ENCODE peak calls at places on chromosomes 16 and 17, in seven cellular contexts. One of them, this sample, is unnamed.

GRCh38 chr16:69938981-69939820 is 11.9 kb upstream of the CLEC18A start:
- DNase-seq in foreskin fibroblast: no peak
- DNase-seq in RWPE2: no peak
- DNase-seq in effector memory CD4-positive, alpha-beta T cell: no peak
- DNase-seq in ascending aorta: no peak
- DNase-seq in K562: no peak
- DNase-seq in right cardiac atrium: no peak
- DNase-seq in this sample: no peak

GRCh38 chr16:84518804-84519341 is 14.4 kb upstream of the MEAK7 start:
- DNase-seq in foreskin fibroblast: no peak
- DNase-seq in RWPE2: no peak
- DNase-seq in effector memory CD4-positive, alpha-beta T cell: peak; percentile 56
- DNase-seq in ascending aorta: no peak
- DNase-seq in K562: no peak
- DNase-seq in right cardiac atrium: no peak
- DNase-seq in this sample: no peak

GRCh38 chr17:43817826-43818225 is 15.1 kb downstream of the MPP3 start:
- DNase-seq in foreskin fibroblast: no peak
- DNase-seq in RWPE2: no peak
- DNase-seq in effector memory CD4-positive, alpha-beta T cell: no peak
- DNase-seq in ascending aorta: no peak
- DNase-seq in K562: no peak
- DNase-seq in right cardiac atrium: no peak
- DNase-seq in this sample: no peak

GRCh38 chr17:75173526-75173925 is 9.2 kb downstream of the SUMO2 start:
- DNase-seq in foreskin fibroblast: peak; percentile 31
- DNase-seq in RWPE2: peak; percentile 13
- DNase-seq in effector memory CD4-positive, alpha-beta T cell: no peak
- DNase-seq in ascending aorta: no peak
- DNase-seq in K562: no peak
- DNase-seq in right cardiac atrium: no peak
- DNase-seq in this sample: no peak

GRCh38 chr16:69328854-69329316 is 1.5 kb downstream of the PDF start:
- DNase-seq in foreskin fibroblast: peak; percentile 50
- DNase-seq in RWPE2: peak; percentile 45
- DNase-seq in effector memory CD4-positive, alpha-beta T cell: no peak
- DNase-seq in ascending aorta: no peak
- DNase-seq in K562: no peak
- DNase-seq in right cardiac atrium: no peak
- DNase-seq in this sample: peak; percentile 38

GRCh38 chr17:81983639-81984373 is 6.4 kb downstream of the ASPSCR1 start:
- DNase-seq in foreskin fibroblast: no peak
- DNase-seq in RWPE2: no peak
- DNase-seq in effector memory CD4-positive, alpha-beta T cell: no peak
- DNase-seq in ascending aorta: no peak
- DNase-seq in K562: no peak
- DNase-seq in right cardiac atrium: no peak
- DNase-seq in this sample: no peak

GRCh38 chr17:68468785-68469184 is 11.5 kb upstream of the WIPI1 start:
- DNase-seq in foreskin fibroblast: peak; percentile 66
- DNase-seq in RWPE2: no peak
- DNase-seq in effector memory CD4-positive, alpha-beta T cell: no peak
- DNase-seq in ascending aorta: no peak
- DNase-seq in K562: no peak
- DNase-seq in right cardiac atrium: no peak
- DNase-seq in this sample: peak; percentile 91

GRCh38 chr17:78899361-78900260 is 3.4 kb downstream of the CEP295NL start:
- DNase-seq in foreskin fibroblast: peak; percentile 34
- DNase-seq in RWPE2: no peak
- DNase-seq in effector memory CD4-positive, alpha-beta T cell: no peak
- DNase-seq in ascending aorta: no peak
- DNase-seq in K562: no peak
- DNase-seq in right cardiac atrium: peak; percentile 51
- DNase-seq in this sample: peak; percentile 61

GRCh38 chr16:19463468-19464315 is 46.0 kb downstream of the TMC5 start:
- DNase-seq in foreskin fibroblast: no peak
- DNase-seq in RWPE2: no peak
- DNase-seq in effector memory CD4-positive, alpha-beta T cell: no peak
- DNase-seq in ascending aorta: no peak
- DNase-seq in K562: no peak
- DNase-seq in right cardiac atrium: no peak
- DNase-seq in this sample: no peak

GRCh38 chr16:66878067-66878466 is 2.2 kb upstream of the PDP2 start:
- DNase-seq in foreskin fibroblast: peak; percentile 40
- DNase-seq in RWPE2: no peak
- DNase-seq in effector memory CD4-positive, alpha-beta T cell: no peak
- DNase-seq in ascending aorta: no peak
- DNase-seq in K562: no peak
- DNase-seq in right cardiac atrium: no peak
- DNase-seq in this sample: peak; percentile 44

GRCh38 chr16:4682084-4682581 is 11.2 kb upstream of the NUDT16L1 start:
- DNase-seq in foreskin fibroblast: no peak
- DNase-seq in RWPE2: no peak
- DNase-seq in effector memory CD4-positive, alpha-beta T cell: no peak
- DNase-seq in ascending aorta: no peak
- DNase-seq in K562: no peak
- DNase-seq in right cardiac atrium: no peak
- DNase-seq in this sample: no peak

GRCh38 chr16:49597796-49598195 is 224.2 kb downstream of the C16orf78 start:
- DNase-seq in foreskin fibroblast: no peak
- DNase-seq in RWPE2: no peak
- DNase-seq in effector memory CD4-positive, alpha-beta T cell: no peak
- DNase-seq in ascending aorta: no peak
- DNase-seq in K562: no peak
- DNase-seq in right cardiac atrium: no peak
- DNase-seq in this sample: no peak

GRCh38 chr16:31833047-31833446 is 40.6 kb upstream of the ZNF267 start:
- DNase-seq in foreskin fibroblast: no peak
- DNase-seq in RWPE2: no peak
- DNase-seq in effector memory CD4-positive, alpha-beta T cell: no peak
- DNase-seq in ascending aorta: no peak
- DNase-seq in K562: no peak
- DNase-seq in right cardiac atrium: no peak
- DNase-seq in this sample: no peak

GRCh38 chr16:20612551-20613470 is 36.6 kb upstream of the ACSM2B start:
- DNase-seq in foreskin fibroblast: no peak
- DNase-seq in RWPE2: no peak
- DNase-seq in effector memory CD4-positive, alpha-beta T cell: no peak
- DNase-seq in ascending aorta: peak; percentile 54
- DNase-seq in K562: no peak
- DNase-seq in right cardiac atrium: peak; percentile 84
- DNase-seq in this sample: no peak

GRCh38 chr16:30077656-30078055 is 1.9 kb downstream of the PPP4C start:
- DNase-seq in foreskin fibroblast: peak; percentile 69
- DNase-seq in RWPE2: no peak
- DNase-seq in effector memory CD4-positive, alpha-beta T cell: no peak
- DNase-seq in ascending aorta: no peak
- DNase-seq in K562: no peak
- DNase-seq in right cardiac atrium: no peak
- DNase-seq in this sample: no peak

GRCh38 chr16:48384305-48384981 is 770 bp downstream of the SIAH1 start:
- DNase-seq in foreskin fibroblast: peak; percentile 74
- DNase-seq in RWPE2: no peak
- DNase-seq in effector memory CD4-positive, alpha-beta T cell: peak; percentile 11
- DNase-seq in ascending aorta: no peak
- DNase-seq in K562: peak; percentile 61
- DNase-seq in right cardiac atrium: peak; percentile 65
- DNase-seq in this sample: peak; percentile 66

GRCh38 chr17:27343972-27344607 is 50.2 kb downstream of the WSB1 start:
- DNase-seq in foreskin fibroblast: no peak
- DNase-seq in RWPE2: no peak
- DNase-seq in effector memory CD4-positive, alpha-beta T cell: no peak
- DNase-seq in ascending aorta: no peak
- DNase-seq in K562: no peak
- DNase-seq in right cardiac atrium: no peak
- DNase-seq in this sample: no peak

GRCh38 chr16:9134739-9135138 is 43.3 kb downstream of the HAPSTR1 start:
- DNase-seq in foreskin fibroblast: peak; percentile 70
- DNase-seq in RWPE2: no peak
- DNase-seq in effector memory CD4-positive, alpha-beta T cell: peak; percentile 11
- DNase-seq in ascending aorta: no peak
- DNase-seq in K562: peak; percentile 54
- DNase-seq in right cardiac atrium: peak; percentile 31
- DNase-seq in this sample: peak; percentile 69

GRCh38 chr16:89193576-89194293 is 6.6 kb downstream of the SLC22A31 start:
- DNase-seq in foreskin fibroblast: no peak
- DNase-seq in RWPE2: peak; percentile 69
- DNase-seq in effector memory CD4-positive, alpha-beta T cell: no peak
- DNase-seq in ascending aorta: no peak
- DNase-seq in K562: no peak
- DNase-seq in right cardiac atrium: no peak
- DNase-seq in this sample: no peak

GRCh38 chr16:86789621-86790051 is 211.3 kb downstream of the FOXL1 start:
- DNase-seq in foreskin fibroblast: peak; percentile 55
- DNase-seq in RWPE2: no peak
- DNase-seq in effector memory CD4-positive, alpha-beta T cell: no peak
- DNase-seq in ascending aorta: no peak
- DNase-seq in K562: no peak
- DNase-seq in right cardiac atrium: no peak
- DNase-seq in this sample: no peak

GRCh38 chr16:88287219-88287618 is 95.5 kb upstream of the ZNF469 start:
- DNase-seq in foreskin fibroblast: peak; percentile 54
- DNase-seq in RWPE2: no peak
- DNase-seq in effector memory CD4-positive, alpha-beta T cell: peak; percentile 23
- DNase-seq in ascending aorta: no peak
- DNase-seq in K562: peak; percentile 79
- DNase-seq in right cardiac atrium: no peak
- DNase-seq in this sample: no peak

GRCh38 chr17:60741031-60741430 is 63.4 kb downstream of the BCAS3 start:
- DNase-seq in foreskin fibroblast: no peak
- DNase-seq in RWPE2: no peak
- DNase-seq in effector memory CD4-positive, alpha-beta T cell: no peak
- DNase-seq in ascending aorta: no peak
- DNase-seq in K562: no peak
- DNase-seq in right cardiac atrium: no peak
- DNase-seq in this sample: no peak

GRCh38 chr17:60743282-60743681 is 65.6 kb downstream of the BCAS3 start:
- DNase-seq in foreskin fibroblast: no peak
- DNase-seq in RWPE2: no peak
- DNase-seq in effector memory CD4-positive, alpha-beta T cell: no peak
- DNase-seq in ascending aorta: no peak
- DNase-seq in K562: no peak
- DNase-seq in right cardiac atrium: no peak
- DNase-seq in this sample: peak; percentile 2

GRCh38 chr17:60745544-60745943 is 67.9 kb downstream of the BCAS3 start:
- DNase-seq in foreskin fibroblast: no peak
- DNase-seq in RWPE2: no peak
- DNase-seq in effector memory CD4-positive, alpha-beta T cell: no peak
- DNase-seq in ascending aorta: no peak
- DNase-seq in K562: no peak
- DNase-seq in right cardiac atrium: no peak
- DNase-seq in this sample: no peak

GRCh38 chr17:60744355-60744958 is 66.8 kb downstream of the BCAS3 start:
- DNase-seq in foreskin fibroblast: peak; percentile 17
- DNase-seq in RWPE2: no peak
- DNase-seq in effector memory CD4-positive, alpha-beta T cell: no peak
- DNase-seq in ascending aorta: no peak
- DNase-seq in K562: no peak
- DNase-seq in right cardiac atrium: no peak
- DNase-seq in this sample: peak; percentile 10

GRCh38 chr17:60743812-60744211 is 66.2 kb downstream of the BCAS3 start:
- DNase-seq in foreskin fibroblast: peak; percentile 49
- DNase-seq in RWPE2: no peak
- DNase-seq in effector memory CD4-positive, alpha-beta T cell: no peak
- DNase-seq in ascending aorta: no peak
- DNase-seq in K562: no peak
- DNase-seq in right cardiac atrium: no peak
- DNase-seq in this sample: peak; percentile 15
- H3K4me3 ChIP-seq in foreskin fibroblast: peak overlapping the region; percentile 35
- H3K4me3 ChIP-seq in RWPE2: no peak overlapping the region
- H3K4me3 ChIP-seq in effector memory CD4-positive, alpha-beta T cell: no peak overlapping the region
- H3K4me3 ChIP-seq in ascending aorta: peak overlapping the region; percentile 50
- H3K4me3 ChIP-seq in K562: no peak overlapping the region
- H3K4me3 ChIP-seq in right cardiac atrium: peak overlapping the region; percentile 10
- H3K4me3 ChIP-seq in this sample: peak overlapping the region; percentile 40

DNA sequence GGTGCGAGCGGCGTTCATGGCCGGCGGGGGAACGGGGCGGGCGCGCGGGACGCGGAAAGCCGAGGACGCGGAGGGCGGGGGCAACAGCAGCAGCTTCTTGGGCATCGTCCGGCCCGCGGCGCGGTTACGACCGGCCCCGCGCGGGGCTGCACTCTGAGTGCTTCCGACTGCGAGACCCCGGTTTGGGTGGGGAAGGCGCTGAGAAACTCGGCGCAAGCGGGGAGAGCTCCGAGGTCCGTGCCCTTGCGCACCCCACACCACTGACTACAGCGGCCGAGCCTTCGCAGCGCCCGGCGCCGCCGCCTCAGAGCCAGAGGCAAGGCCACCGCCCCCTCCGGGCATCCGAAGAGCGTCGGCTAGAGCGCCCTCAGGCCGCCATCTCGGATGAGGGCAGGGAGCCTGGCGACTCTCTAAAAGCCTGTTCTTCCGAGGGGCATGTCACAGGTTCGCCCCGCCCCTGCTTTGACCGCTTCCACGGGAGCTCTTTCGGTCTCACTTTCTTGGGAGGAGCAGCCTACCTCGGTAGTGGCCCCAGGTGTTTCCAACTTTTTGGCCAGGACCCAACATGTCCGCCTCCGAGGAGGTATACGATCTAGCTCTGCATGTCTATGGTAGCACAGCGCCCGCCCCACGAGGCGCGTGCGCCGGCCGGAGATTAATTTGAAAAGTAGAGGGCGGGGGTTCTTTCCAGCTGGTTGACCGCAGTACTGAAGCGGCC is at the start of gene PRPSAP1:
- DNase-seq in foreskin fibroblast: peak; percentile 97
- DNase-seq in RWPE2: peak; percentile 91
- DNase-seq in effector memory CD4-positive, alpha-beta T cell: peak; percentile 45
- DNase-seq in ascending aorta: peak; percentile 41
- DNase-seq in K562: peak; percentile 96
- DNase-seq in right cardiac atrium: peak; percentile 89
- DNase-seq in this sample: peak; percentile 98
- H3K4me3 ChIP-seq in foreskin fibroblast: peak within 1 kb of the TSS; percentile 83
- H3K4me3 ChIP-seq in RWPE2: peak within 1 kb of the TSS; percentile 74
- H3K4me3 ChIP-seq in effector memory CD4-positive, alpha-beta T cell: peak within 1 kb of the TSS; percentile 88
- H3K4me3 ChIP-seq in ascending aorta: peak within 1 kb of the TSS; percentile 97
- H3K4me3 ChIP-seq in K562: peak within 1 kb of the TSS; percentile 89
- H3K4me3 ChIP-seq in right cardiac atrium: peak within 1 kb of the TSS; percentile 85
- H3K4me3 ChIP-seq in this sample: peak within 1 kb of the TSS; percentile 71

GRCh38 chr17:13131211-13131610 is 113.4 kb upstream of the ELAC2 start:
- DNase-seq in foreskin fibroblast: no peak
- DNase-seq in RWPE2: no peak
- DNase-seq in effector memory CD4-positive, alpha-beta T cell: no peak
- DNase-seq in ascending aorta: no peak
- DNase-seq in K562: no peak
- DNase-seq in right cardiac atrium: no peak
- DNase-seq in this sample: no peak
- H3K4me3 ChIP-seq in foreskin fibroblast: no peak overlapping the region
- H3K4me3 ChIP-seq in RWPE2: no peak overlapping the region
- H3K4me3 ChIP-seq in effector memory CD4-positive, alpha-beta T cell: no peak overlapping the region
- H3K4me3 ChIP-seq in ascending aorta: no peak overlapping the region
- H3K4me3 ChIP-seq in K562: no peak overlapping the region
- H3K4me3 ChIP-seq in right cardiac atrium: no peak overlapping the region
- H3K4me3 ChIP-seq in this sample: no peak overlapping the region

GRCh38 chr17:76650505-76650904 is 6.9 kb upstream of the ST6GALNAC1 start:
- DNase-seq in foreskin fibroblast: no peak
- DNase-seq in RWPE2: no peak
- DNase-seq in effector memory CD4-positive, alpha-beta T cell: no peak
- DNase-seq in ascending aorta: no peak
- DNase-seq in K562: no peak
- DNase-seq in right cardiac atrium: no peak
- DNase-seq in this sample: no peak
- H3K4me3 ChIP-seq in foreskin fibroblast: no peak overlapping the region
- H3K4me3 ChIP-seq in RWPE2: no peak overlapping the region
- H3K4me3 ChIP-seq in effector memory CD4-positive, alpha-beta T cell: no peak overlapping the region
- H3K4me3 ChIP-seq in ascending aorta: no peak overlapping the region
- H3K4me3 ChIP-seq in K562: no peak overlapping the region
- H3K4me3 ChIP-seq in right cardiac atrium: no peak overlapping the region
- H3K4me3 ChIP-seq in this sample: no peak overlapping the region